ENCODE peak calls at places on chromosomes 11 and 22, in ten cellular contexts. B is H9; N is CD4-positive, CD25-positive, alpha-beta regulatory T cell; T is activated CD8-positive, alpha-beta memory T cell treated with anti-CD3 and anti-CD28 coated beads for 1 hour; Q is stimulated activated CD8-positive, alpha-beta memory T cell treated with anti-CD3 and anti-CD28 coated beads, Interleukin-7, amount 100 ng/mL, for 1 hour; M is non-pigmented ciliary epithelial cell; F is IMR-90; Z is heart right ventricle; Y is AG08396; H is NCI-H748 treated with DMSO at 0.1 percent for 48 hours. X is an unnamed sample.

GRCh38 chr11:450809-451451 is 851 bp downstream of the PTDSS2 start:
- DNase-seq in B (peak; percentile 53), N (peak; percentile 67), T (peak; percentile 57), Q (peak; percentile 58), M (no peak), F (peak; percentile 66), Z (no peak), Y (peak; percentile 81), H (peak; percentile 30), X (no peak)

GRCh38 chr11:35413568-35413967 is 5.8 kb downstream of the SLC1A2 start:
- DNase-seq in B (no peak), N (no peak), T (no peak), Q (no peak), M (no peak), F (no peak), Z (no peak), Y (no peak), H (no peak), X (no peak)

GRCh38 chr22:49404020-49404419 is 423.7 kb downstream of the BRD1 start:
- DNase-seq in B (peak; percentile 17), N (no peak), T (no peak), Q (no peak), M (no peak), F (no peak), Z (no peak), Y (no peak), H (no peak), X (no peak)

GRCh38 chr22:20264614-20265452 is 3.3 kb downstream of the RTN4R start:
- DNase-seq in B (no peak), N (no peak), T (no peak), Q (no peak), M (no peak), F (no peak), Z (no peak), Y (no peak), H (no peak), X (no peak)

GRCh38 chr22:24437820-24438328 is 10.5 kb downstream of the ADORA2A start:
- DNase-seq in B (no peak), N (no peak), T (no peak), Q (no peak), M (no peak), F (no peak), Z (no peak), Y (no peak), H (no peak), X (no peak)

GRCh38 chr11:17602105-17603001 is 55.3 kb downstream of the OTOG start:
- DNase-seq in B (no peak), N (no peak), T (no peak), Q (no peak), M (no peak), F (no peak), Z (no peak), Y (no peak), H (no peak), X (no peak)

GRCh38 chr22:40249286-40249685 is 71.6 kb downstream of the TNRC6B start:
- DNase-seq in B (no peak), N (no peak), T (no peak), Q (no peak), M (no peak), F (no peak), Z (no peak), Y (no peak), H (no peak), X (no peak)

GRCh38 chr11:14463623-14464022 is 36.0 kb downstream of the COPB1 start:
- DNase-seq in B (no peak), N (no peak), T (no peak), Q (no peak), M (no peak), F (no peak), Z (no peak), Y (no peak), H (no peak), X (no peak)

X was measured in iPS DF 19.7.